ENCODE peak calls at places on chromosomes 6 and 20, in six cellular contexts. V, K, Y, I, X and D are unnamed samples.

GRCh38 chr6:134235937-134236751 is 81.8 kb downstream of the SGK1 start:
- DNase-seq in V (no peak), I (no peak), Y (no peak), K (no peak), X (peak; percentile 77), D (no peak)

GRCh38 chr6:24583463-24584389 is 62.3 kb downstream of the KIAA0319 start:
- DNase-seq in K (peak; percentile 71), Y (peak; percentile 66), V (peak; percentile 69), I (peak; percentile 56), X (peak; percentile 20), D (peak; percentile 36)

GRCh38 chr6:11218827-11219826 is 13.3 kb downstream of the NEDD9 start:
- DNase-seq in Y (no peak), I (no peak), V (no peak), X (no peak), K (peak; percentile 99), D (no peak)

GRCh38 chr6:154614101-154614500 is 103.6 kb upstream of the CNKSR3 start:
- DNase-seq in V (no peak), K (no peak), I (no peak), X (no peak), Y (no peak), D (no peak)

GRCh38 chr6:3281669-3282460 is 23.1 kb downstream of the PSMG4 start:
- DNase-seq in I (peak; percentile 43), V (no peak), Y (no peak), K (no peak), X (no peak), D (no peak)

GRCh38 chr6:168671028-168671862 is 230.3 kb downstream of the SMOC2 start:
- DNase-seq in Y (no peak), I (no peak), V (no peak), K (no peak), X (no peak), D (no peak)

GRCh38 chr6:30154709-30155521 is 6.1 kb downstream of the TRIM10 start:
- DNase-seq in V (no peak), Y (no peak), X (no peak), I (no peak), K (peak; percentile 82), D (no peak)

GRCh38 chr6:132380358-132380757 is 20.9 kb downstream of the MOXD1 start:
- DNase-seq in I (no peak), X (no peak), Y (no peak), K (no peak), V (no peak), D (no peak)

GRCh38 chr20:9081423-9081966 is 12.6 kb downstream of the PLCB4 start:
- DNase-seq in K (no peak), I (no peak), Y (no peak), X (no peak), V (no peak), D (no peak)

GRCh38 chr6:166820483-166820882 is 135.9 kb downstream of the RNASET2 start:
- DNase-seq in K (no peak), I (no peak), V (no peak), Y (no peak), X (no peak), D (no peak)

GRCh38 chr6:9647599-9647998 is 767.3 kb downstream of the TFAP2A start:
- DNase-seq in Y (no peak), I (no peak), X (no peak), V (no peak), K (no peak), D (no peak)

GRCh38 chr6:143361536-143362191 is 88.8 kb downstream of the ADAT2 start:
- DNase-seq in V (no peak), Y (no peak), I (no peak), X (no peak), K (no peak), D (no peak)

GRCh38 chr6:390914-391558 is 516 bp upstream of the IRF4 start:
- DNase-seq in Y (no peak), V (no peak), K (no peak), I (peak; percentile 16), X (no peak), D (peak; percentile 77)

GRCh38 chr6:167505199-167505598 is 180.3 kb downstream of the TTLL2 start:
- DNase-seq in V (no peak), K (no peak), I (no peak), X (no peak), Y (no peak), D (no peak)

GRCh38 chr20:19787366-19787765 is 29.3 kb downstream of the RIN2 start:
- DNase-seq in Y (no peak), K (no peak), V (no peak), X (no peak), I (no peak), D (no peak)

GRCh38 chr20:19785173-19785799 is 27.2 kb downstream of the RIN2 start:
- DNase-seq in I (no peak), K (no peak), X (no peak), V (no peak), Y (no peak), D (no peak)

GRCh38 chr20:19785886-19786285 is 27.8 kb downstream of the RIN2 start:
- DNase-seq in K (no peak), I (no peak), Y (no peak), V (no peak), X (no peak), D (no peak)

GRCh38 chr20:19784511-19785172 is 26.6 kb downstream of the RIN2 start:
- DNase-seq in Y (peak; percentile 32), X (peak; percentile 9), I (peak; percentile 25), K (peak; percentile 75), V (peak; percentile 77), D (peak; percentile 49)

DNA sequence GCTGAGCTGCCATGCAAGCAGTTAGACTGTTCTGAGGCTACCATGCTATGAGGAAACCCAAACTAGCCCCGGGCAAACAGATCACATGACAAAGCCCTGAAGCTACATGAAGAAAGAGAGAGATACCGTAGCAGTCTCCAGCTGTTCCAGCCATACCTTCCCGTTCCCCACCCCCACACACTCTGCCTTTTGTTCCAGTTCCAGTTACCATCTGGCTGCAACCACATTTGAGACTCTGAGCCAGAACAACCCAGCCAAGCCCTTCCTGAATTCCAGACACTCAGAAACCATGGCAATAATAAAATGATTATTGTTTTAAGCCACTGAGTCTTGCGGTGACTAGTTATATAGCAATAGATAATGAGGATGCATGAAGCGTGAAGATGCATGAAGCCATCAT is 28.3 kb downstream of the RIN2 start:
- DNase-seq in K (no peak), Y (no peak), I (no peak), V (no peak), X (no peak), D (no peak)
- TF ChIP-seq ZNF274 in K (no peak), Y (no peak), I (no peak), V (no peak), X (no peak), D (no peak)

GRCh38 chr20:41895216-41895615 is 277.0 kb upstream of the CHD6 start:
- DNase-seq in Y (no peak), V (no peak), K (no peak), I (no peak), X (no peak), D (no peak)
- TF ChIP-seq YY1 in Y (no peak), V (no peak), K (no peak), I (no peak), X (no peak), D (no peak)

GRCh38 chr6:68559052-68559451 is 76.0 kb upstream of the ADGRB3 start:
- DNase-seq in I (no peak), K (no peak), X (no peak), Y (no peak), V (no peak), D (no peak)
- TF ChIP-seq ZNF274 in I (no peak), K (no peak), X (no peak), Y (no peak), V (no peak), D (no peak)

GRCh38 chr6:111657146-111657545 is 51.5 kb upstream of the TRAF3IP2 start:
- DNase-seq in K (peak; percentile 80), V (no peak), Y (no peak), I (no peak), X (no peak), D (no peak)
- TF ChIP-seq YY1 in K (no peak), V (no peak), Y (no peak), I (no peak), X (no peak), D (no peak)

DNA sequence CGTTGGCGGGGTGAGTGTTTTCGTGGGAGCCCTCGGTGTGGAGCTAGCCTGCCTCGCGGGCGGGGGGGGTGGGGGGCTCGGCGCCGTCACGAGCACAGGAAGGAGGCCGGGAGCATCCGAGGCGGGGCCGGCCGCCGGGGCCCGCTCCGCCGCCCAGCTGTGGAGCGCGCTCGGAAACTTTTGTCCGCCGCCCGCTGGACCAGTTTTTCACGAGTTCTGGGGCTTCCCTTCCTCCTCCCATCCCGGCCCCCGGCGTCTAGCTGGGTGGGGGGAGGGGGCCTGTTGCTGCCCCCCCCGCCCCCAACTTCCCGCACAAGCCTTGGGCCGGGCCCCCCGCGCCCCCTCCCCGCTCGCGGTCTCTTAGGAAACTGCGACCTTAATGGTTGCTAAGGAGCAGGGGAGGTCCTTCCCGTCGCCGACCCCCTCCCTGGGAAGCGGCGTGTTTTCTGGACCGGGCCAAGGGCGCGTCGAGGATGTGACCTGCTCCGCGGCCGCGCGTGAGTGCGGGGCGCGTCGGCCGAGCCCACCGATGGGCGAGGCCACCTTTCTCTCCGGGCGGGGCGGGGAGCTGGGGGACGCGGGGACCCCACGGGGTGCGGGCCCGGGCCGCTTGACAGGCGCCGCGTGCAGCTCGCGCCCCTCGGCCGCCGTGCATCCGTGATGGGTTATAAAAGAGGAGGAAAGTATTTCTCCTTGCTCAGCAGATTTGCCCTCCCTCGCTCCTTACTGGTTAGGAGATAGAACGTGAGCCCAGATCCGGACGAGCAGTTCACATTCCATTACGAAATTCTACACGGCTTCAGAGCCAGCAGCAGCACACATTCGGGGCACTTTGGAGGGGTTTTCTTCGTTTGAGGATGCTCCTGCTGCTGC is 1.4 kb downstream of the RREB1 start:
- DNase-seq in I (no peak), V (no peak), X (no peak), Y (peak; percentile 49), K (peak; percentile 81), D (no peak)
- TF ChIP-seq ZNF274 in I (no peak), V (no peak), X (no peak), Y (no peak), K (peak; percentile 28), D (no peak)

GRCh38 chr20:64066984-64067605 is 4.1 kb downstream of the TCEA2 start:
- DNase-seq in Y (no peak), K (no peak), I (no peak), X (no peak), V (no peak), D (no peak)

GRCh38 chr20:64064145-64064698 is 1.2 kb downstream of the TCEA2 start:
- DNase-seq in X (no peak), V (peak; percentile 22), K (no peak), I (no peak), Y (no peak), D (no peak)

GRCh38 chr20:64067733-64068307 is 4.8 kb downstream of the TCEA2 start:
- DNase-seq in K (no peak), Y (no peak), I (no peak), V (no peak), X (no peak), D (no peak)

GRCh38 chr20:64065062-64065972 is 2.3 kb downstream of the TCEA2 start:
- DNase-seq in X (no peak), Y (no peak), V (no peak), K (no peak), I (no peak), D (no peak)

GRCh38 chr20:64065973-64066341 is 3.0 kb downstream of the TCEA2 start:
- DNase-seq in Y (peak; percentile 74), I (no peak), K (no peak), X (peak; percentile 79), V (peak; percentile 62), D (no peak)
- TF ChIP-seq YY1 in Y (no peak), I (no peak), K (no peak), X (no peak), V (no peak), D (no peak)

GRCh38 chr6:41940759-41941279 is 789 bp downstream of the CCND3 start:
- DNase-seq in K (no peak), Y (peak; percentile 58), X (no peak), V (no peak), I (no peak), D (peak; percentile 74)
- TF ChIP-seq ZNF274 in K (no peak), Y (no peak), X (no peak), V (no peak), I (no peak), D (no peak)